ENCODE peak calls at places on chromosomes 4 and X, in seven cellular contexts. I, J, C, A, G, F and H are unnamed samples.

GRCh38 chrX:31307952-31308351 is 236.1 kb upstream of the FTHL17 start:
- DNase-seq in G (no peak), A (no peak), F (no peak), I (no peak), C (no peak), J (no peak), H (no peak)

GRCh38 chr4:137471895-137472294 is 60.4 kb downstream of the PCDH18 start:
- DNase-seq in A (no peak), F (no peak), C (no peak), G (peak; percentile 27), I (no peak), J (peak; percentile 5), H (no peak)

GRCh38 chrX:105471597-105471996 is 251.1 kb upstream of the TEX13A start:
- DNase-seq in A (no peak), G (no peak), I (no peak), J (peak; percentile 91), C (no peak), F (no peak), H (no peak)

GRCh38 chrX:139639253-139639652 is 68.7 kb downstream of the MCF2 start:
- DNase-seq in F (no peak), J (no peak), A (no peak), G (no peak), I (no peak), C (no peak), H (no peak)

GRCh38 chr4:135476272-135476671 is 1274.7 kb upstream of the PABPC4L start:
- DNase-seq in F (no peak), I (no peak), J (no peak), A (no peak), C (peak; percentile 83), G (no peak), H (no peak)

GRCh38 chr4:102553982-102554381 is 52.8 kb downstream of the NFKB1 start:
- DNase-seq in A (no peak), C (no peak), F (no peak), J (peak; percentile 40), I (no peak), G (no peak), H (no peak)

GRCh38 chr4:158020175-158020574 is 152.7 kb downstream of the GASK1B start:
- DNase-seq in C (no peak), J (peak; percentile 82), F (peak; percentile 77), G (peak; percentile 90), I (no peak), A (no peak), H (no peak)

GRCh38 chrX:53354669-53355068 is 67.8 kb downstream of the SMC1A start:
- DNase-seq in J (no peak), C (no peak), I (no peak), A (no peak), F (no peak), G (no peak), H (no peak)

GRCh38 chr4:25862411-25863346 is at the start of gene SEL1L3:
- DNase-seq in F (no peak), C (peak; percentile 56), I (peak; percentile 80), G (peak; percentile 67), A (no peak), J (no peak), H (peak; percentile 67)

GRCh38 chr4:147060171-147060931 is 114.7 kb upstream of the TTC29 start:
- DNase-seq in A (no peak), I (no peak), C (no peak), G (peak; percentile 91), J (peak; percentile 1), F (peak; percentile 62), H (no peak)

GRCh38 chr4:38560763-38561558 is 103.0 kb upstream of the KLF3 start:
- DNase-seq in C (no peak), A (no peak), G (no peak), J (peak; percentile 72), I (no peak), F (no peak), H (no peak)

GRCh38 chrX:120207009-120207610 is 43.5 kb upstream of the ZBTB33 start:
- DNase-seq in A (no peak), F (no peak), G (no peak), J (no peak), C (no peak), I (no peak), H (no peak)

GRCh38 chr4:155509619-155510018 is 132.9 kb upstream of the MAP9 start:
- DNase-seq in J (no peak), C (no peak), F (no peak), I (no peak), G (peak; percentile 67), A (no peak), H (no peak)

GRCh38 chr4:173213296-173213695 is 44.7 kb downstream of the GALNT7 start:
- DNase-seq in C (no peak), J (no peak), A (no peak), F (no peak), G (no peak), I (no peak), H (no peak)

GRCh38 chrX:104085919-104086318 is 9.9 kb upstream of the TMSB15C start:
- DNase-seq in A (no peak), I (no peak), C (no peak), G (no peak), J (no peak), F (no peak), H (no peak)

DNA sequence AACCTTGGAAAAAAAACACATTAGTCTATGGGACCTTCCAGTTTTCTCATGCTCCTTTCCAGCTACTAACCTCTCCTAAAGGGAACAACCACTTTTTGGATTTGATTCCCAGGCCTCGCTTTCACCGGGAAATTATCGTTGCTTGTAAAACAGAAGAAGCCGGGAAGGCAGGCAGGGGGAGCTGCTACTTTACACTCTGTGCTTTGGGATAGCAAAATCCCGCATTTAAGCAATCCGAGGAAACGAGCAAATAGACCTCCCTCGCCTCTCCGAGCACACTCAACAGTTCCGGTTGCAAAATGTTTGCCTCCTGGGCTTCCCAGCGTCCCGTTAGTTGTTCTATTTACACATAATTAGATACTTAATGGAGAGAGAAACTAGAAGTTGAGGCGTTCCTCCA is 1.2 kb downstream of the CD38 start:
- DNase-seq in J (peak; percentile 62), I (peak; percentile 69), G (peak; percentile 69), A (no peak), C (no peak), F (peak; percentile 72), H (no peak)
- H3K4me1 ChIP-seq in J (peaks cover 15% of the 10 kb centered on the region), I (no peaks in the 10 kb centered on the region), G (peaks cover 11% of the 10 kb centered on the region), A (no peaks in the 10 kb centered on the region), C (peaks cover 37% of the 10 kb centered on the region), F (peaks cover 3% of the 10 kb centered on the region), H (peaks cover 70% of the 10 kb centered on the region)

GRCh38 chr4:76955187-76955586 is 5.6 kb downstream of the SEPTIN11 start:
- DNase-seq in F (no peak), I (no peak), C (no peak), G (peak; percentile 71), J (no peak), A (no peak), H (no peak)

GRCh38 chr4:76952631-76953587 is 3.4 kb downstream of the SEPTIN11 start:
- DNase-seq in F (no peak), J (no peak), G (peak; percentile 51), C (no peak), A (no peak), I (no peak), H (no peak)

GRCh38 chr4:76952071-76952470 is 2.5 kb downstream of the SEPTIN11 start:
- DNase-seq in J (no peak), G (no peak), F (no peak), C (no peak), A (no peak), I (no peak), H (no peak)

GRCh38 chr4:76953956-76954355 is 4.4 kb downstream of the SEPTIN11 start:
- DNase-seq in G (no peak), A (no peak), F (no peak), J (no peak), I (no peak), C (no peak), H (no peak)

DNA sequence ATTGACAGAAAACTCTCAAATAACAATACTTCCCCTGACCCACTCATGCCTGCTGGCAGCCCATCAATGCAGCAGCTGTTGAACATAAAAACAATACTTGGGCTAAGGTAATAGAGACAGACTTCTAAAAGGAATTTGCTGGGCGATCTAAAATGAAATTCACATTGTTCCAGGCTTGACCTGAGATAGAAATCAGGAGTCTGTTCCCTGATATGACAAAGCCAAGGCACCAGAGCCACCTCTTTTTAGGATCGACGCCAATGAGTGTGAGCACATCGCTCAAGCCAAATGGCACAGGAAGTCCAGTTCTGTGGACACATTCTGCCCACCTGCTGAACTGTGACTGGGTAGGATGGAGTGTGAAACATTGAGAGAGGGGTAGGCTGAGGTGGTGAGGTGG is 4.9 kb downstream of the SEPTIN11 start:
- DNase-seq in J (no peak), G (no peak), F (no peak), A (no peak), I (no peak), C (no peak), H (no peak)
- H3K4me1 ChIP-seq in J (peaks cover 7% of the 10 kb centered on the region), G (peaks cover 58% of the 10 kb centered on the region), F (peaks cover 8% of the 10 kb centered on the region), A (peaks cover 2% of the 10 kb centered on the region), I (peaks cover 2% of the 10 kb centered on the region), C (peaks cover 10% of the 10 kb centered on the region), H (peaks cover 8% of the 10 kb centered on the region)

DNA sequence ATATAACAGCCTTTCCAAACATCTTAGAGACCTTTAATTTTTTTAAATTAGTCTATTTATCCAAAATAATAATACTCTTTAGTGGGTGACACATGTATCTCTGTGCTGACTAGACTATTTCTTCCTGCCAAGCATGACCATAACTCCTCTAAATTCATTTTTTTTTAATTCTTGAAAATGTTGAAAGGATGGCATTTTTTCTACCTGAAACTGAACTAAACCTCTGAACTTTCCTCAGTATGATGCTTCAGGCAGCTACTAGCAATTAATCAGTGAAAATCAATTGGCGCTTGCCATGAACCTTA is 42.4 kb upstream of the PDLIM5 start:
- DNase-seq in A (no peak), G (no peak), F (no peak), C (no peak), I (no peak), J (no peak), H (no peak)
- H3K4me1 ChIP-seq in A (no peaks in the 10 kb centered on the region), G (peaks cover 52% of the 10 kb centered on the region), F (no peaks in the 10 kb centered on the region), C (no peaks in the 10 kb centered on the region), I (peaks cover 7% of the 10 kb centered on the region), J (peaks cover 12% of the 10 kb centered on the region), H (no peaks in the 10 kb centered on the region)

DNA sequence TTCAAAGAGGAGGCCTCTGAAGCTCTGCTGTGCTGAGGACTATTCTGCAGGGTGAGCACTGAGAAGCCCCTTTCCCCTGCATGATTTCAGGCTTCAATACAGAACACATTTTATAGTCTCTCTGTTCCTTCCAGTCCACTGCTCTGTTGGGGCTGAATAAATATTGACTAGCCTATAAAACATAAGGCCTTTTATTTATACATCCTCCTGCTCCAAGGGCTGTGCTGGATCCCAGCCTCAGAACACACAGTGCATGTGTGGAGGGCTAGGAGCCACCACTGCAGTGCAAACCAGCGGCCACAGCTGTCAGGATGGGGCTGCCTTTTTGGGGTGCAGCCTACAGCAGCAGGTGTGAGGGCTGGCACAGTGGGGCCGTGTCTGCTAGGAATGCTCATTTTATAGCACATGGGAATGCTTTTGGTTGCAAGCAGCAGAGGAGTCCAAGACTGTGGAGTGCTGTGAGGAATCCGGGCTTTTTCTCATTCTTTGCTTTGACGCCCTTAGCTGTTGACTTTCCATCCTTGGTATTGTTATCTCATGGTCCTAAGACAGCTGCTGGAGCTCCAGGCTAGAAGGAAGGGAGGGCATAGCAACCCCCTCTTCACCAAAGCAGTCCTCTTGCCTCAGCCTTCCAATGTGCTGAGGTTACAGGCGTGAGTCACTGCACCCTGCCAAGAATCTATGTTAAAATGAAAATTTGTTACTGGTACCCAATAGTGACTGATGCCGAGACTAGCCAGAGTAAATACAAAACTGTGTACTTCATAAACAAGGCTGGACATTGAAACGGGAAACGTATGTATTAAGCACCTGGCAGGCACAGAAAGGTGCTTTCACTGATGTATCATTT is 334.3 kb upstream of the GATB start:
- DNase-seq in F (no peak), I (no peak), J (no peak), G (peak; percentile 11), A (no peak), C (no peak), H (no peak)
- H3K4me1 ChIP-seq in F (no peaks in the 10 kb centered on the region), I (no peaks in the 10 kb centered on the region), J (no peaks in the 10 kb centered on the region), G (no peaks in the 10 kb centered on the region), A (no peaks in the 10 kb centered on the region), C (no peaks in the 10 kb centered on the region), H (peaks cover under 1% of the 10 kb centered on the region)